ENCODE peak calls at places on chromosomes 5 and 9, in nine cellular contexts. N is stimulated activated CD8-positive, alpha-beta memory T cell treated with anti-CD3 and anti-CD28 coated beads, Interleukin-12 subunit alpha, Interleukin-12 subunit beta, amount 100 ng/mL, for 1 hour; T is heart right ventricle; W is posterior cingulate gyrus; C is COR-L47; R is AG08396; H is ureter; I is COLO829; X is GM13977. V is an unnamed sample.

GRCh38 chr9:92763721-92764380 is 782 bp downstream of the BICD2 start:
- DNase-seq in H (peak), C (no peak), T (peak), R (peak), X (peak), W (no peak), N (no peak), I (no peak), V (peak)

GRCh38 chr5:145827275-145827674 is 7.9 kb downstream of the PRELID2 start:
- DNase-seq in T (no peak), R (no peak), I (no peak), H (no peak), N (no peak), C (no peak), W (no peak), X (no peak), V (no peak)

GRCh38 chr5:178213003-178213449 is 8.7 kb downstream of the HNRNPAB start:
- DNase-seq in R (no peak), H (no peak), N (no peak), X (no peak), W (no peak), C (no peak), I (no peak), T (no peak), V (no peak)

GRCh38 chr9:9754186-9754585 is 858.6 kb downstream of the PTPRD start:
- DNase-seq in W (no peak), T (no peak), R (no peak), H (no peak), X (no peak), I (no peak), N (no peak), C (no peak), V (no peak)

GRCh38 chr5:169054506-169054905 is 246.4 kb downstream of the SLIT3 start:
- DNase-seq in N (no peak), R (no peak), I (no peak), H (no peak), C (no peak), T (no peak), X (no peak), W (no peak), V (no peak)

GRCh38 chr5:52010430-52010829 is 627.2 kb downstream of the ISL1 start:
- DNase-seq in X (no peak), I (no peak), R (no peak), T (no peak), N (no peak), H (no peak), C (no peak), W (no peak), V (no peak)

GRCh38 chr5:76473676-76474075 is 70.6 kb downstream of the IQGAP2 start:
- DNase-seq in R (no peak), I (no peak), C (no peak), H (no peak), X (peak), N (peak), T (no peak), W (no peak), V (peak)

GRCh38 chr9:122088880-122089567 is 4.1 kb downstream of the TTLL11 start:
- DNase-seq in I (no peak), W (no peak), N (no peak), X (no peak), H (no peak), C (no peak), R (no peak), T (no peak), V (no peak)

GRCh38 chr9:106111039-106111740 is 416.8 kb downstream of the TMEM38B start:
- DNase-seq in X (no peak), R (no peak), W (no peak), C (peak), I (no peak), N (no peak), H (no peak), T (no peak), V (no peak)

GRCh38 chr5:60586307-60586901 is 113.6 kb downstream of the DEPDC1B start:
- DNase-seq in W (no peak), N (no peak), H (no peak), X (peak), I (peak), T (no peak), R (no peak), C (peak), V (no peak)

GRCh38 chr9:91338681-91339080 is 23.0 kb downstream of the AUH start:
- DNase-seq in I (no peak), W (no peak), C (no peak), X (no peak), R (no peak), T (no peak), H (no peak), N (no peak), V (no peak)

GRCh38 chr5:81631124-81631523 is 119.8 kb downstream of the SSBP2 start:
- DNase-seq in I (peak), R (no peak), N (peak), W (no peak), H (no peak), X (peak), T (no peak), C (no peak), V (peak)

GRCh38 chr5:67966712-67967111 is 248.8 kb upstream of the PIK3R1 start:
- DNase-seq in W (no peak), H (no peak), C (no peak), N (no peak), I (no peak), R (no peak), T (no peak), X (no peak), V (no peak)

GRCh38 chr5:180467028-180467427 is 27.2 kb upstream of the CNOT6 start:
- DNase-seq in H (no peak), R (peak), C (no peak), I (no peak), W (no peak), T (peak), X (no peak), N (no peak), V (no peak)

GRCh38 chr5:473344-474192 is 30.6 kb downstream of the EXOC3 start:
- DNase-seq in C (peak), H (no peak), R (peak), T (no peak), W (peak), I (no peak), N (no peak), X (peak), V (no peak)

GRCh38 chr9:15426019-15426418 is 3.3 kb downstream of the SNAPC3 start:
- DNase-seq in H (no peak), I (no peak), R (no peak), T (no peak), C (no peak), N (no peak), X (peak), W (no peak), V (no peak)

GRCh38 chr9:114928092-114928491 is 2.3 kb downstream of the TNFSF8 start:
- DNase-seq in T (no peak), W (no peak), R (no peak), I (no peak), C (no peak), H (no peak), N (no peak), X (no peak), V (no peak)

GRCh38 chr9:137296214-137297059 is 5.6 kb downstream of the NRARP start:
- DNase-seq in R (no peak), T (peak), X (no peak), I (no peak), H (no peak), W (no peak), N (no peak), C (no peak), V (no peak)